ENCODE peak calls at places on chromosomes 1 and 21, in five cellular contexts. A is thoracic aorta, V is PC-3, N is breast epithelium, D is HepG2. U is an unnamed sample.

GRCh38 chr1:166875734-166876539 is at the start of gene TADA1:
- DNase-seq in D (peak), V (peak), A (peak), N (peak), U (peak)

GRCh38 chr1:10939654-10940450 is 72.6 kb upstream of the TARDBP start:
- DNase-seq in V (no peak), D (peak), N (no peak), A (no peak), U (no peak)

GRCh38 chr1:231040800-231041704 is 998 bp upstream of the FAM89A start:
- DNase-seq in A (no peak), N (peak), V (no peak), D (no peak), U (no peak)

GRCh38 chr1:157562515-157562914 is 10.2 kb upstream of the FCRL5 start:
- DNase-seq in N (no peak), A (no peak), D (no peak), V (no peak), U (no peak)

GRCh38 chr1:155127105-155127671 is 488 bp upstream of the EFNA1 start:
- DNase-seq in A (no peak), N (peak), V (peak), D (peak), U (peak)

GRCh38 chr1:94228640-94229375 is 8.6 kb downstream of the ARHGAP29 start:
- DNase-seq in V (no peak), D (no peak), A (no peak), N (no peak), U (no peak)

GRCh38 chr1:175294179-175294756 is 101.7 kb upstream of the KIAA0040 start:
- DNase-seq in N (no peak), V (no peak), D (no peak), A (no peak), U (no peak)

GRCh38 chr1:9275567-9276034 is 17.1 kb upstream of the SPSB1 start:
- DNase-seq in N (no peak), V (peak), D (peak), A (peak), U (no peak)

GRCh38 chr1:177209357-177209756 is 38.6 kb downstream of the BRINP2 start:
- DNase-seq in N (peak), V (peak), D (no peak), A (peak), U (peak)

GRCh38 chr1:236413688-236414087 is 19.6 kb downstream of the EDARADD start:
- DNase-seq in A (no peak), V (no peak), N (no peak), D (no peak), U (no peak)

GRCh38 chr1:29851666-29852065 is 615.3 kb downstream of the PTPRU start:
- DNase-seq in A (no peak), N (no peak), D (no peak), V (peak), U (no peak)

GRCh38 chr1:5099018-5099417 is 444.6 kb downstream of the AJAP1 start:
- DNase-seq in A (no peak), N (no peak), V (no peak), D (no peak), U (no peak)

GRCh38 chr1:229079196-229079595 is 191.7 kb upstream of the RAB4A start:
- DNase-seq in N (no peak), V (no peak), A (no peak), D (peak), U (no peak)

GRCh38 chr1:182338806-182339370 is 52.7 kb downstream of the GLUL start:
- DNase-seq in D (no peak), A (no peak), V (no peak), N (no peak), U (no peak)

GRCh38 chr1:68322837-68323687 is 90.7 kb upstream of the WLS start:
- DNase-seq in N (no peak), V (no peak), A (peak), D (no peak), U (peak)

GRCh38 chr1:55684131-55684650 is 469.0 kb upstream of the USP24 start:
- DNase-seq in N (no peak), A (no peak), D (no peak), V (peak), U (no peak)

GRCh38 chr1:2174348-2175054 is 20.1 kb downstream of the FAAP20 start:
- DNase-seq in N (no peak), A (no peak), D (peak), V (peak), U (no peak)

GRCh38 chr1:225879521-225880209 is 2.5 kb downstream of the TMEM63A start:
- DNase-seq in D (peak), A (no peak), N (no peak), V (peak), U (no peak)

GRCh38 chr1:2233997-2234761 is 6.1 kb downstream of the SKI start:
- DNase-seq in N (peak), V (peak), A (peak), D (peak), U (peak)

GRCh38 chr1:41498391-41498790 is 13.9 kb upstream of the EDN2 start:
- DNase-seq in N (no peak), D (no peak), V (peak), A (no peak), U (no peak)

GRCh38 chr1:183039985-183040447 is 16.8 kb downstream of the LAMC1 start:
- DNase-seq in V (no peak), N (no peak), A (no peak), D (no peak), U (no peak)

GRCh38 chr1:216475659-216476276 is 52.5 kb upstream of the USH2A start:
- DNase-seq in D (no peak), N (no peak), V (no peak), A (no peak), U (no peak)

GRCh38 chr1:194225781-194226180 is 1039.4 kb upstream of the B3GALT2 start:
- DNase-seq in N (no peak), V (no peak), A (no peak), D (no peak), U (no peak)

GRCh38 chr1:2321258-2321657 is 70.1 kb downstream of the MORN1 start:
- DNase-seq in A (no peak), V (no peak), D (no peak), N (no peak), U (no peak)

GRCh38 chr1:151992345-151993083 is 1.1 kb downstream of the S100A10 start:
- DNase-seq in A (peak), N (peak), V (peak), D (peak), U (peak)

GRCh38 chr1:63984257-63984626 is 210.4 kb downstream of the ROR1 start:
- DNase-seq in V (peak), N (no peak), A (no peak), D (no peak), U (no peak)

GRCh38 chr1:109659997-109660755 is 4.3 kb downstream of the GSTM4 start:
- DNase-seq in N (no peak), D (peak), A (no peak), V (no peak), U (no peak)

GRCh38 chr1:90919190-90919719 is 102.6 kb downstream of the ZNF644 start:
- DNase-seq in V (no peak), N (no peak), D (peak), A (no peak), U (no peak)

GRCh38 chr1:13593511-13594131 is 10.0 kb downstream of the PDPN start:
- DNase-seq in D (no peak), V (peak), N (no peak), A (no peak), U (peak)
- H3K4me3 ChIP-seq in D (no peak), V (no peak), N (no peak), A (peak), U (no peak)

DNA sequence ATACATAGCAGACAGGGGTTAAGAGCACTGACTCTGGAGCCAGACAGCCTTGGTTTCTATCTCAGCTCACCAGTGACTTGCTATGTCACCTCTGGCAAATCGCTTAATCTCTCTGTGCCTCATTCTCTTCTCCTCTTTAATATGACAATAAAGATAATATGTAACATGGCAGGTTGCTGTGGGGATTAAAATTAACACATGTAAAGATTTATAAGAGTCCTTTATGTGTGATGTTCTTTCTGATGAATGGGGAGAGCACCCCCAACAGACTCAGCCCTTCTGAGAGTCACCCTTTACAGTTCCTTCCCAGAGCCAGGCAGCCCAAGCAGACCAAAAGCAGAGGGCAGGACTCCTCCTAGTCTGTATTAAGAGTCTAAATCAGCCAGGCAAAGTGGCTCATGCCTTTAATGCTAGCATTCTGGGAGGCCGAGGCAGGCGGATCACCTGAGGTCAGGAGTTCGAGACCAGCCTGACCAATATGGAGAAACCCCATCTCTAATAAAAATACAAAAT is 76.5 kb upstream of the SDC3 start:
- DNase-seq in A (no peak), N (no peak), D (no peak), V (no peak), U (no peak)
- H3K27ac ChIP-seq in A (no peak), N (peak), D (no peak), V (no peak), U (no peak)

DNA sequence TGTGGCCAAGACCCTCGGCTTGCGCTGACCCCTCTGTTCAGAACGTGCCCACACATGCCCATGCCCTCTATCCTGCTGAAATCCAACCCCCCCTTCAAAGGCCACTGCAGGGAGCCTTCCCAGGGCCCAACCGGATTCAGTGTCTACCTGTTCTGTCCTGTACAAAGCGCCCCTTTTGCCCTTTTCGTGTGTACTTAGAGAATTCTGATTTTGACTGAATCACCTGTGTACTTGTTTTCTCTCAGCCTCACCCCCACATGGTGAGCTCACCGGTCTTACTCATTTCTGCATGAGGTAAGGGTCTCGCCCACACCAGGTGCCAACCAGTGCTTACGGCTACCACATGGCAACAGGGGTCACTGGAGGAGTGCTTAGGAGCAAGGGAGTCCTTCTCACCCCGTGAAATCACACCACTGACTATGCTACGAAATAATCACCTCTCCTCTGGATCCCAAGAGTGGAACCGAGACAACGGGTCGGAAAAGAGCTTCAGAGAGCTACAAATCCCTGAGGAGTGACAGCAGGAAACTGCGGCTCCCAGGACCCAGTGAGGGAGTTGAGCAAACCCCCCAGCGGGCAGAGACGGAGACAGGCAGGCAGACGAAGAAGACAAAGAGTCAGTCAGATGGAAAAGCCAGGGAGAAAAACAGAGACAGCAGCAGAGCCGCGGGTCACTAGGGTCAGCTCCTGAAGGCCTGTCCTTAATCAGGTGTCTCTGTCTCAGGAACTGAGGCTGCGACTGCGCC is 2.1 kb upstream of the S100A2 start:
- DNase-seq in N (no peak), V (peak), A (no peak), D (peak), U (no peak)
- H3K4me3 ChIP-seq in N (peak), V (peak), A (peak), D (no peak), U (peak)

GRCh38 chr1:234326493-234327366 is 46.5 kb upstream of the COA6 start:
- DNase-seq in D (peak), N (no peak), V (peak), A (no peak), U (peak)
- H3K27ac ChIP-seq in D (peak), N (no peak), V (no peak), A (no peak), U (no peak)

GRCh38 chr21:46597031-46597430 is 7.9 kb downstream of the S100B start:
- DNase-seq in V (no peak), A (no peak), N (no peak), D (no peak), U (no peak)
- H3K4me3 ChIP-seq in V (no peak), A (no peak), N (no peak), D (no peak), U (no peak)

U was measured in tibial nerve.